ENCODE peak calls at places on chromosomes 16 and 17, in nine cellular contexts. One of them, this sample, is unnamed.

GRCh38 chr17:53176629-53177028 is 646.1 kb upstream of the KIF2B start:
- DNase-seq in CD8-positive, alpha-beta T cell: no peak
- DNase-seq in psoas muscle: no peak
- DNase-seq in activated CD8-positive, alpha-beta T cell treated with anti-CD3 and anti-CD28 coated beads for 36 hours: no peak
- DNase-seq in AG04450: no peak
- DNase-seq in nephron progenitor cell: no peak
- DNase-seq in AG10803: no peak
- DNase-seq in MM.1S: no peak
- DNase-seq in B cell: no peak
- DNase-seq in this sample: no peak

GRCh38 chr16:78768226-78768625 is 668.8 kb downstream of the WWOX start:
- DNase-seq in AG04450: no peak
- DNase-seq in AG10803: no peak
- DNase-seq in B cell: no peak
- DNase-seq in CD8-positive, alpha-beta T cell: no peak
- DNase-seq in nephron progenitor cell: no peak
- DNase-seq in activated CD8-positive, alpha-beta T cell treated with anti-CD3 and anti-CD28 coated beads for 36 hours: no peak
- DNase-seq in psoas muscle: no peak
- DNase-seq in MM.1S: peak; percentile 62
- DNase-seq in this sample: no peak

GRCh38 chr16:52078716-52079655 is 468.0 kb downstream of the TOX3 start:
- DNase-seq in AG04450: no peak
- DNase-seq in psoas muscle: no peak
- DNase-seq in CD8-positive, alpha-beta T cell: no peak
- DNase-seq in AG10803: no peak
- DNase-seq in nephron progenitor cell: no peak
- DNase-seq in MM.1S: no peak
- DNase-seq in B cell: no peak
- DNase-seq in activated CD8-positive, alpha-beta T cell treated with anti-CD3 and anti-CD28 coated beads for 36 hours: no peak
- DNase-seq in this sample: no peak

GRCh38 chr17:15999974-16000827 is 577 bp downstream of the TTC19 start:
- DNase-seq in activated CD8-positive, alpha-beta T cell treated with anti-CD3 and anti-CD28 coated beads for 36 hours: peak; percentile 49
- DNase-seq in psoas muscle: no peak
- DNase-seq in AG10803: peak; percentile 17
- DNase-seq in MM.1S: no peak
- DNase-seq in nephron progenitor cell: peak; percentile 62
- DNase-seq in CD8-positive, alpha-beta T cell: no peak
- DNase-seq in B cell: peak; percentile 44
- DNase-seq in AG04450: no peak
- DNase-seq in this sample: no peak

GRCh38 chr17:77882481-77883212 is 75.9 kb upstream of the TNRC6C start:
- DNase-seq in B cell: peak; percentile 86
- DNase-seq in activated CD8-positive, alpha-beta T cell treated with anti-CD3 and anti-CD28 coated beads for 36 hours: peak; percentile 94
- DNase-seq in psoas muscle: peak; percentile 67
- DNase-seq in MM.1S: no peak
- DNase-seq in AG04450: no peak
- DNase-seq in CD8-positive, alpha-beta T cell: peak; percentile 90
- DNase-seq in nephron progenitor cell: no peak
- DNase-seq in AG10803: peak; percentile 38
- DNase-seq in this sample: peak; percentile 82

GRCh38 chr17:70172921-70173320 is 3.6 kb downstream of the KCNJ2 start:
- DNase-seq in B cell: no peak
- DNase-seq in psoas muscle: no peak
- DNase-seq in CD8-positive, alpha-beta T cell: no peak
- DNase-seq in MM.1S: no peak
- DNase-seq in AG04450: no peak
- DNase-seq in nephron progenitor cell: no peak
- DNase-seq in activated CD8-positive, alpha-beta T cell treated with anti-CD3 and anti-CD28 coated beads for 36 hours: no peak
- DNase-seq in AG10803: peak; percentile 61
- DNase-seq in this sample: no peak

GRCh38 chr17:5584383-5584951 is at the start of gene NLRP1:
- DNase-seq in psoas muscle: peak; percentile 93
- DNase-seq in activated CD8-positive, alpha-beta T cell treated with anti-CD3 and anti-CD28 coated beads for 36 hours: peak; percentile 99
- DNase-seq in MM.1S: peak; percentile 99
- DNase-seq in CD8-positive, alpha-beta T cell: peak; percentile 95
- DNase-seq in AG04450: peak; percentile 75
- DNase-seq in AG10803: peak; percentile 93
- DNase-seq in B cell: peak; percentile 95
- DNase-seq in nephron progenitor cell: no peak
- DNase-seq in this sample: peak; percentile 92

GRCh38 chr17:61981323-61981722 is 53.5 kb upstream of the INTS2 start:
- DNase-seq in psoas muscle: no peak
- DNase-seq in B cell: no peak
- DNase-seq in nephron progenitor cell: no peak
- DNase-seq in activated CD8-positive, alpha-beta T cell treated with anti-CD3 and anti-CD28 coated beads for 36 hours: no peak
- DNase-seq in MM.1S: no peak
- DNase-seq in CD8-positive, alpha-beta T cell: no peak
- DNase-seq in AG04450: no peak
- DNase-seq in AG10803: no peak
- DNase-seq in this sample: no peak

GRCh38 chr16:79912592-79913310 is 312.2 kb upstream of the MAF start:
- DNase-seq in psoas muscle: no peak
- DNase-seq in nephron progenitor cell: no peak
- DNase-seq in CD8-positive, alpha-beta T cell: no peak
- DNase-seq in AG04450: no peak
- DNase-seq in B cell: no peak
- DNase-seq in activated CD8-positive, alpha-beta T cell treated with anti-CD3 and anti-CD28 coated beads for 36 hours: no peak
- DNase-seq in AG10803: no peak
- DNase-seq in MM.1S: no peak
- DNase-seq in this sample: no peak

GRCh38 chr17:76176701-76177574 is 35.9 kb upstream of the FOXJ1 start:
- DNase-seq in nephron progenitor cell: no peak
- DNase-seq in psoas muscle: no peak
- DNase-seq in CD8-positive, alpha-beta T cell: no peak
- DNase-seq in activated CD8-positive, alpha-beta T cell treated with anti-CD3 and anti-CD28 coated beads for 36 hours: no peak
- DNase-seq in B cell: no peak
- DNase-seq in AG10803: no peak
- DNase-seq in AG04450: no peak
- DNase-seq in MM.1S: no peak
- DNase-seq in this sample: no peak

GRCh38 chr16:86016201-86016965 is 117.4 kb downstream of the IRF8 start:
- DNase-seq in psoas muscle: no peak
- DNase-seq in MM.1S: peak; percentile 24
- DNase-seq in AG10803: peak; percentile 65
- DNase-seq in B cell: peak; percentile 66
- DNase-seq in CD8-positive, alpha-beta T cell: peak; percentile 26
- DNase-seq in activated CD8-positive, alpha-beta T cell treated with anti-CD3 and anti-CD28 coated beads for 36 hours: peak; percentile 27
- DNase-seq in AG04450: no peak
- DNase-seq in nephron progenitor cell: peak; percentile 54
- DNase-seq in this sample: peak; percentile 41

DNA sequence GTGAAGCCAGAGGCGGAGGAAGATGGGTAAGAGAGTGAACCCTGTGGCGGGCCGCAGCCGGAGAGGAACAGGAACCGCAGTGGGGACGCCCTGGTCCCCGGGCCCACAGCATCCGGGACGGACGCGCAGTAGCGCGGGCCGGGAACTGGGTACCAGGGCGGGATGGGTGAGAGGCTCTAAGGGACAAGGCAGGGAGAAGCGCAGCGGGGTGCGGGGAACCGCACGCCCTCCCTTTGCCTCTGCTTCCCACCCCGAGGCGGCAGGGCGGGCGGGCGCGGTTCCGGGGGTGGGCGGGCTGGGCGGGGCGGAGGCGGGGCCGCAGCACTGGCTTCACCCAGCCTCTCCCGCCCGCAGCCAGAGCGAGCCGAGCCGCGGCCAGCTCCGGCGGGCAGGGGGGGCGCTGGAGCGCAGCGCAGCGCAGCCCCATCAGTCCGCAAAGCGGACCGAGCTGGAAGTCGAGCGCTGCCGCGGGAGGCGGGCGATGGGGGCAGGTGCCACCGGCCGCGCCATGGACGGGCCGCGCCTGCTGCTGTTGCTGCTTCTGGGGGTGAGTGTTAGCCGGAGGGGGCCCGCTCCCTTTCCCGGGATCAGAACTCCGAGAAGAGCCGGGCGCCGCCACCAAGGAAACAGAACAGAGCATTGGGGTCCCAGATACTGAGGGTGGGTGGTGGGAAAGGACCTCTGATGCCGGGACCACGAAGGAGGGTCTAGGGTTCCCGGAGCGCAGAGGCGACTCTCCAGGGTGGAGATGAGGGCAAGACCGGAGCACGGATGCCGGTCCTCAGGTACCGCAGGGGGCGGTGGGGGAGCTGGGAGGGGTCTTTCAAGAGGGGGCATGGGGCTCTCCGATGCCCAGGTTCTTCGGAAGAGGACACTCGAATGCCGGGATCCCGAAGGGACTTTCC is at the start of gene NGFR:
- DNase-seq in psoas muscle: peak; percentile 64
- DNase-seq in CD8-positive, alpha-beta T cell: peak; percentile 61
- DNase-seq in nephron progenitor cell: peak; percentile 72
- DNase-seq in AG10803: no peak
- DNase-seq in B cell: peak; percentile 50
- DNase-seq in AG04450: no peak
- DNase-seq in activated CD8-positive, alpha-beta T cell treated with anti-CD3 and anti-CD28 coated beads for 36 hours: peak; percentile 42
- DNase-seq in MM.1S: peak; percentile 58
- DNase-seq in this sample: peak; percentile 82
- TF ChIP-seq CTCF in psoas muscle: no peak
- TF ChIP-seq CTCF in CD8-positive, alpha-beta T cell: no peak
- TF ChIP-seq CTCF in nephron progenitor cell: no peak
- TF ChIP-seq CTCF in AG10803: no peak
- TF ChIP-seq CTCF in B cell: no peak
- TF ChIP-seq CTCF in AG04450: no peak
- TF ChIP-seq CTCF in activated CD8-positive, alpha-beta T cell treated with anti-CD3 and anti-CD28 coated beads for 36 hours: no peak
- TF ChIP-seq CTCF in MM.1S: peak; percentile 3
- TF ChIP-seq CTCF in this sample: no peak

GRCh38 chr17:56850591-56850990 is 16.6 kb downstream of the DGKE start:
- DNase-seq in AG04450: no peak
- DNase-seq in B cell: no peak
- DNase-seq in psoas muscle: no peak
- DNase-seq in activated CD8-positive, alpha-beta T cell treated with anti-CD3 and anti-CD28 coated beads for 36 hours: no peak
- DNase-seq in nephron progenitor cell: no peak
- DNase-seq in MM.1S: peak; percentile 37
- DNase-seq in CD8-positive, alpha-beta T cell: no peak
- DNase-seq in AG10803: no peak
- DNase-seq in this sample: no peak

GRCh38 chr17:56845934-56846333 is 12.0 kb downstream of the DGKE start:
- DNase-seq in psoas muscle: no peak
- DNase-seq in nephron progenitor cell: no peak
- DNase-seq in AG10803: no peak
- DNase-seq in activated CD8-positive, alpha-beta T cell treated with anti-CD3 and anti-CD28 coated beads for 36 hours: no peak
- DNase-seq in AG04450: no peak
- DNase-seq in MM.1S: no peak
- DNase-seq in B cell: no peak
- DNase-seq in CD8-positive, alpha-beta T cell: no peak
- DNase-seq in this sample: no peak

DNA sequence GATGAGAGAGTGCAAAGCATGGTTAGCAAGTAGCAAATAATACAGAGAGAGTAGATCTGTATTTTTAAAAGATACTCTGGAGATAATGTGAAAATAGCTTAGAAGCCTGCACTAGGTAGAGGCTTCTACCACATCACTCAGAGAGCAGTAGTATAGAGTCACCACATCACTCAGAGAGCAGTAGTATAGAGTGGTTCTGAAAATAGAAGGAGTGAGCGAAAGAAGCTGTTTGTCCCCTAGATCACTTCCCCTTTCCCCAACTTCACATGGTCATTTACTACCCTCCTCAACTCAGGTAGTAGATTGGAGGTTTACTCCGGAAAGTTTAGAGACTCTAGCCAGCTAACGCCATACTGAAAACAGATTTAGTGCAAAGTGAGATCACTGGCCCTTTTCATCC is 17.1 kb downstream of the DGKE start:
- DNase-seq in AG10803: no peak
- DNase-seq in psoas muscle: no peak
- DNase-seq in activated CD8-positive, alpha-beta T cell treated with anti-CD3 and anti-CD28 coated beads for 36 hours: no peak
- DNase-seq in CD8-positive, alpha-beta T cell: no peak
- DNase-seq in nephron progenitor cell: no peak
- DNase-seq in MM.1S: peak; percentile 23
- DNase-seq in AG04450: no peak
- DNase-seq in B cell: no peak
- DNase-seq in this sample: no peak
- TF ChIP-seq CTCF in AG10803: no peak
- TF ChIP-seq CTCF in psoas muscle: no peak
- TF ChIP-seq CTCF in activated CD8-positive, alpha-beta T cell treated with anti-CD3 and anti-CD28 coated beads for 36 hours: no peak
- TF ChIP-seq CTCF in CD8-positive, alpha-beta T cell: no peak
- TF ChIP-seq CTCF in nephron progenitor cell: no peak
- TF ChIP-seq CTCF in MM.1S: no peak
- TF ChIP-seq CTCF in AG04450: no peak
- TF ChIP-seq CTCF in B cell: no peak
- TF ChIP-seq CTCF in this sample: no peak

GRCh38 chr17:40312131-40312731 is 3.3 kb downstream of the RARA start:
- DNase-seq in CD8-positive, alpha-beta T cell: no peak
- DNase-seq in nephron progenitor cell: no peak
- DNase-seq in psoas muscle: peak; percentile 84
- DNase-seq in B cell: no peak
- DNase-seq in activated CD8-positive, alpha-beta T cell treated with anti-CD3 and anti-CD28 coated beads for 36 hours: peak; percentile 5
- DNase-seq in AG10803: no peak
- DNase-seq in MM.1S: peak; percentile 37
- DNase-seq in AG04450: no peak
- DNase-seq in this sample: peak; percentile 83
- TF ChIP-seq CTCF in CD8-positive, alpha-beta T cell: no peak
- TF ChIP-seq CTCF in nephron progenitor cell: no peak
- TF ChIP-seq CTCF in psoas muscle: no peak
- TF ChIP-seq CTCF in B cell: no peak
- TF ChIP-seq CTCF in activated CD8-positive, alpha-beta T cell treated with anti-CD3 and anti-CD28 coated beads for 36 hours: no peak
- TF ChIP-seq CTCF in AG10803: no peak
- TF ChIP-seq CTCF in MM.1S: no peak
- TF ChIP-seq CTCF in AG04450: no peak
- TF ChIP-seq CTCF in this sample: no peak

GRCh38 chr16:66109677-66110076 is 256.8 kb upstream of the CDH5 start:
- DNase-seq in psoas muscle: no peak
- DNase-seq in activated CD8-positive, alpha-beta T cell treated with anti-CD3 and anti-CD28 coated beads for 36 hours: no peak
- DNase-seq in AG10803: no peak
- DNase-seq in AG04450: no peak
- DNase-seq in B cell: no peak
- DNase-seq in MM.1S: no peak
- DNase-seq in CD8-positive, alpha-beta T cell: no peak
- DNase-seq in nephron progenitor cell: no peak
- DNase-seq in this sample: no peak

GRCh38 chr16:66120656-66121055 is 245.8 kb upstream of the CDH5 start:
- DNase-seq in CD8-positive, alpha-beta T cell: no peak
- DNase-seq in activated CD8-positive, alpha-beta T cell treated with anti-CD3 and anti-CD28 coated beads for 36 hours: no peak
- DNase-seq in B cell: no peak
- DNase-seq in psoas muscle: no peak
- DNase-seq in nephron progenitor cell: no peak
- DNase-seq in MM.1S: no peak
- DNase-seq in AG10803: peak; percentile 83
- DNase-seq in AG04450: no peak
- DNase-seq in this sample: no peak

GRCh38 chr16:66116163-66116792 is 250.2 kb upstream of the CDH5 start:
- DNase-seq in activated CD8-positive, alpha-beta T cell treated with anti-CD3 and anti-CD28 coated beads for 36 hours: no peak
- DNase-seq in MM.1S: no peak
- DNase-seq in B cell: no peak
- DNase-seq in nephron progenitor cell: no peak
- DNase-seq in AG10803: peak; percentile 43
- DNase-seq in CD8-positive, alpha-beta T cell: no peak
- DNase-seq in AG04450: no peak
- DNase-seq in psoas muscle: no peak
- DNase-seq in this sample: no peak

GRCh38 chr16:66115373-66115772 is 251.1 kb upstream of the CDH5 start:
- DNase-seq in B cell: no peak
- DNase-seq in activated CD8-positive, alpha-beta T cell treated with anti-CD3 and anti-CD28 coated beads for 36 hours: no peak
- DNase-seq in AG10803: no peak
- DNase-seq in CD8-positive, alpha-beta T cell: no peak
- DNase-seq in nephron progenitor cell: no peak
- DNase-seq in AG04450: no peak
- DNase-seq in psoas muscle: no peak
- DNase-seq in MM.1S: no peak
- DNase-seq in this sample: no peak
- TF ChIP-seq CTCF in B cell: no peak
- TF ChIP-seq CTCF in activated CD8-positive, alpha-beta T cell treated with anti-CD3 and anti-CD28 coated beads for 36 hours: no peak
- TF ChIP-seq CTCF in AG10803: no peak
- TF ChIP-seq CTCF in CD8-positive, alpha-beta T cell: no peak
- TF ChIP-seq CTCF in nephron progenitor cell: no peak
- TF ChIP-seq CTCF in AG04450: no peak
- TF ChIP-seq CTCF in psoas muscle: no peak
- TF ChIP-seq CTCF in MM.1S: no peak
- TF ChIP-seq CTCF in this sample: no peak

This sample was measured in kidney.